ENCODE peak calls at places on chromosomes 6 and 20, in nine cellular contexts. I is A549, D is fibroblast of lung, C is mucosa of descending colon, F is body of pancreas, Q is kidney, Y is GM12878, J is cardiac muscle cell, R is heart left ventricle. W is an unnamed sample. For H3K9me3, the result is how much of the 10 kb centered on the place peaks cover.

GRCh38 chr20:49450281-49450707 is 32.2 kb downstream of the KCNB1 start:
- DNase-seq in R (no peak), I (no peak), Q (no peak), D (peak), F (no peak), Y (no peak), C (no peak), J (no peak), W (no peak)

GRCh38 chr20:44406572-44407100 is 51.1 kb downstream of the HNF4A start:
- DNase-seq in C (peak), F (no peak), R (no peak), J (no peak), D (no peak), Q (no peak), I (no peak), Y (no peak), W (peak)

GRCh38 chr20:21303872-21304586 is 898 bp downstream of the XRN2 start:
- DNase-seq in Q (no peak), J (no peak), D (no peak), I (no peak), F (no peak), R (no peak), Y (no peak), C (no peak), W (no peak)

GRCh38 chr20:34997774-34998173 is 42.1 kb downstream of the MYH7B start:
- DNase-seq in F (no peak), C (no peak), I (no peak), Y (no peak), D (no peak), J (no peak), Q (no peak), R (no peak), W (no peak)

GRCh38 chr6:100269189-100269588 is 195.5 kb downstream of the SIM1 start:
- DNase-seq in Q (no peak), D (peak), I (peak), C (no peak), R (no peak), J (no peak), F (no peak), Y (no peak), W (no peak)

GRCh38 chr6:26125015-26125690 is 37.9 kb downstream of the HFE start:
- DNase-seq in R (no peak), J (peak), D (no peak), Q (no peak), Y (no peak), F (peak), C (peak), I (peak), W (no peak)

GRCh38 chr6:110944681-110945151 is 13.8 kb upstream of the GTF3C6 start:
- DNase-seq in F (no peak), Y (peak), D (peak), C (no peak), J (no peak), I (peak), Q (no peak), R (no peak), W (no peak)

GRCh38 chr6:52653151-52653550 is 17.8 kb upstream of the TMEM14A start:
- DNase-seq in D (no peak), Y (no peak), F (no peak), I (no peak), R (no peak), J (no peak), Q (no peak), C (no peak), W (no peak)

GRCh38 chr6:48553449-48553848 is 442.5 kb upstream of the PTCHD4 start:
- DNase-seq in R (no peak), C (no peak), I (no peak), Y (no peak), Q (no peak), J (no peak), D (no peak), F (no peak), W (no peak)

GRCh38 chr6:41097467-41098090 is 24.8 kb downstream of the NFYA start:
- DNase-seq in I (no peak), F (no peak), Y (no peak), D (peak), J (no peak), C (no peak), R (no peak), Q (no peak), W (no peak)

GRCh38 chr6:57089265-57089664 is 723 bp upstream of the ZNF451 start:
- DNase-seq in J (peak), F (no peak), Y (no peak), Q (no peak), R (no peak), C (no peak), D (no peak), I (no peak), W (no peak)

GRCh38 chr6:25165181-25165580 is 114.0 kb upstream of the CARMIL1 start:
- DNase-seq in C (no peak), Q (no peak), I (no peak), F (no peak), R (no peak), J (no peak), Y (no peak), D (no peak), W (no peak)

GRCh38 chr6:14310955-14311354 is 193.4 kb downstream of the CD83 start:
- DNase-seq in I (no peak), Q (no peak), J (no peak), D (peak), F (peak), C (no peak), Y (no peak), R (no peak), W (no peak)

GRCh38 chr6:36131517-36132220 is 1.4 kb downstream of the MAPK13 start:
- DNase-seq in I (no peak), F (peak), Q (peak), C (peak), Y (peak), D (peak), R (no peak), J (peak), W (no peak)

GRCh38 chr6:84568971-84569370 is 195.4 kb downstream of the TBX18 start:
- DNase-seq in R (no peak), J (no peak), Q (no peak), I (peak), D (peak), Y (no peak), C (no peak), F (no peak), W (no peak)

GRCh38 chr20:44772636-44773035 is 27.0 kb downstream of the KCNK15 start:
- DNase-seq in J (no peak), Q (no peak), C (no peak), F (no peak), I (no peak), D (no peak), R (no peak), Y (no peak), W (no peak)

DNA sequence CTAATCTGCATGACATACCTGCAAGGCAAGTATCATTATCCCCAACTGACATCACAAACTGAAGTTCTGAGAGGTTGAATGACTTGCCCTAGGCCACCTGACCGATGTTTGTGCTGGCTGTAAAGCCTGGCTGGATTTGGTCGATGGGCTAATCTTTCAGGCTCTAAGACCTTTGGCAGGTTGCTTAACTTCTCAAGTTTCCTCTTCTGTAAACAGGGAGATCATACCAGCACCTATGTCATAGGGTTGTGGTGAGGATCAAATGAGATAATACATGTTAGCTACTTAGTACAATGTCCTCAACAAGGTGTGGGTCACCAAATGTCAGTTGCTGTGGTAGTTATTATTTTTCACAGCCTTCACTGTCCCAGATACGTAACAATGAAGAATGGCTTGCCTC is 14.2 kb downstream of the ANKRD66 start:
- DNase-seq in I (no peak), C (no peak), J (no peak), F (no peak), Y (no peak), D (no peak), Q (no peak), R (no peak), W (no peak)
- H3K9me3 ChIP-seq in I (under half), C (under half), J (under half), F (under half), Y (under half), D (under half), Q (under half), R (under half), W (under half)

DNA sequence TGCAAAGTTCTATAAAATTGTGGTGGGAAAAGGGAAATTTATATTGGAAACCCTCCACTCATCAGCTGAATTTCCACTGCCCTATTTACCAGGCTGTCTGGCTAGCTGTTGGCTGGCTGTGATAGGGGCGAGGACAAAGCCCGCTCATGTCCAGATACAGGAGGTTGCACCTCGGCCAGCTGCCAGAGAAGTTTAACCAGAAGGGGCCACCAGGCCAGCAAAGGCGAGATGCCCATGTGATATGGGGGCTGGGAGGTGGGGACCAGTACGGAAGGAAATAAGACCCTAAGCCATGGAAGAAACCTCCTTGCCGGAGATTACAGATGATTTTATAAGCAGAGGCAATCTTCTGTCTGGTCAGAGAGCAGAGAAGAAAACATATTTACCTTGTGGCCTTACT is 143.8 kb downstream of the FNDC1 start:
- DNase-seq in J (no peak), Q (no peak), R (no peak), Y (no peak), I (no peak), D (no peak), F (no peak), C (no peak), W (no peak)
- H3K9me3 ChIP-seq in J (under half), Q (under half), R (under half), Y (under half), I (under half), D (under half), F (under half), C (under half), W (under half)

GRCh38 chr6:318265-318890 is 26.1 kb downstream of the DUSP22 start:
- DNase-seq in J (no peak), I (no peak), Q (no peak), Y (no peak), F (no peak), R (no peak), C (no peak), D (no peak), W (no peak)
- H3K9me3 ChIP-seq in J (under half), I (under half), Q (under half), Y (under half), F (under half), R (under half), C (under half), D (under half), W (under half)

GRCh38 chr6:71408966-71409723 is 120.5 kb downstream of the OGFRL1 start:
- DNase-seq in Y (no peak), I (no peak), D (peak), R (no peak), Q (no peak), C (no peak), F (no peak), J (no peak), W (no peak)
- H3K9me3 ChIP-seq in Y (under half), I (under half), D (under half), R (under half), Q (under half), C (under half), F (under half), J (under half), W (under half)

GRCh38 chr20:40835321-40835720 is 146.3 kb upstream of the MAFB start:
- DNase-seq in D (no peak), I (no peak), F (no peak), J (no peak), Q (no peak), R (no peak), Y (no peak), C (no peak), W (no peak)
- H3K9me3 ChIP-seq in D (under half), I (under half), F (under half), J (under half), Q (under half), R (under half), Y (under half), C (under half), W (under half)

GRCh38 chr20:37333848-37334318 is 12.1 kb upstream of the SRC start:
- DNase-seq in C (peak), R (no peak), Q (no peak), F (peak), Y (no peak), I (no peak), D (no peak), J (no peak), W (peak)
- H3K9me3 ChIP-seq in C (under half), R (under half), Q (under half), F (under half), Y (under half), I (under half), D (under half), J (under half), W (under half)